ENCODE peak calls at places on chromosomes 6 and 20, in six cellular contexts. One of them, this sample, is unnamed.

GRCh38 chr6:43635387-43636311 is at the start of gene MAD2L1BP:
- DNase-seq in GM23338: peak
- DNase-seq in CD4-positive, CD25-positive, alpha-beta regulatory T cell: peak
- DNase-seq in AG04450: no peak
- DNase-seq in brain microvascular endothelial cell: peak
- DNase-seq in skeletal muscle cell: no peak
- DNase-seq in this sample: peak

GRCh38 chr6:121897337-121897760 is 461.9 kb downstream of the GJA1 start:
- DNase-seq in skeletal muscle cell: no peak
- DNase-seq in AG04450: no peak
- DNase-seq in GM23338: peak
- DNase-seq in CD4-positive, CD25-positive, alpha-beta regulatory T cell: no peak
- DNase-seq in brain microvascular endothelial cell: no peak
- DNase-seq in this sample: no peak

GRCh38 chr6:11410539-11411307 is 126.8 kb upstream of the TMEM170B start:
- DNase-seq in GM23338: no peak
- DNase-seq in brain microvascular endothelial cell: no peak
- DNase-seq in CD4-positive, CD25-positive, alpha-beta regulatory T cell: no peak
- DNase-seq in skeletal muscle cell: no peak
- DNase-seq in AG04450: no peak
- DNase-seq in this sample: no peak

GRCh38 chr6:119830494-119831295 is 481.1 kb upstream of the MAN1A1 start:
- DNase-seq in skeletal muscle cell: no peak
- DNase-seq in brain microvascular endothelial cell: no peak
- DNase-seq in AG04450: no peak
- DNase-seq in GM23338: no peak
- DNase-seq in CD4-positive, CD25-positive, alpha-beta regulatory T cell: no peak
- DNase-seq in this sample: no peak

GRCh38 chr6:158805698-158806373 is 13.3 kb downstream of the EZR start:
- DNase-seq in brain microvascular endothelial cell: no peak
- DNase-seq in GM23338: no peak
- DNase-seq in CD4-positive, CD25-positive, alpha-beta regulatory T cell: no peak
- DNase-seq in skeletal muscle cell: no peak
- DNase-seq in AG04450: no peak
- DNase-seq in this sample: no peak

GRCh38 chr6:166162599-166163342 is 4.9 kb downstream of the TBXT start:
- DNase-seq in AG04450: no peak
- DNase-seq in GM23338: no peak
- DNase-seq in brain microvascular endothelial cell: no peak
- DNase-seq in CD4-positive, CD25-positive, alpha-beta regulatory T cell: no peak
- DNase-seq in skeletal muscle cell: no peak
- DNase-seq in this sample: no peak

GRCh38 chr6:141848029-141848890 is 284.5 kb upstream of the GJE1 start:
- DNase-seq in skeletal muscle cell: no peak
- DNase-seq in CD4-positive, CD25-positive, alpha-beta regulatory T cell: peak
- DNase-seq in AG04450: no peak
- DNase-seq in GM23338: no peak
- DNase-seq in brain microvascular endothelial cell: no peak
- DNase-seq in this sample: no peak

GRCh38 chr20:32702706-32703425 is 29.1 kb upstream of the C20orf203 start:
- DNase-seq in GM23338: no peak
- DNase-seq in CD4-positive, CD25-positive, alpha-beta regulatory T cell: no peak
- DNase-seq in brain microvascular endothelial cell: no peak
- DNase-seq in AG04450: no peak
- DNase-seq in skeletal muscle cell: no peak
- DNase-seq in this sample: no peak

GRCh38 chr6:130381459-130382380 is 15.9 kb downstream of the TMEM200A start:
- DNase-seq in brain microvascular endothelial cell: no peak
- DNase-seq in skeletal muscle cell: no peak
- DNase-seq in GM23338: no peak
- DNase-seq in CD4-positive, CD25-positive, alpha-beta regulatory T cell: no peak
- DNase-seq in AG04450: no peak
- DNase-seq in this sample: peak

GRCh38 chr20:2751868-2752630 is 48.4 kb downstream of the CPXM1 start:
- DNase-seq in brain microvascular endothelial cell: no peak
- DNase-seq in GM23338: no peak
- DNase-seq in skeletal muscle cell: no peak
- DNase-seq in CD4-positive, CD25-positive, alpha-beta regulatory T cell: peak
- DNase-seq in AG04450: no peak
- DNase-seq in this sample: no peak

GRCh38 chr20:2749951-2750342 is 50.5 kb downstream of the CPXM1 start:
- DNase-seq in AG04450: no peak
- DNase-seq in skeletal muscle cell: no peak
- DNase-seq in CD4-positive, CD25-positive, alpha-beta regulatory T cell: no peak
- DNase-seq in brain microvascular endothelial cell: no peak
- DNase-seq in GM23338: peak
- DNase-seq in this sample: no peak

GRCh38 chr20:2751347-2751867 is 49.0 kb downstream of the CPXM1 start:
- DNase-seq in brain microvascular endothelial cell: no peak
- DNase-seq in GM23338: no peak
- DNase-seq in skeletal muscle cell: no peak
- DNase-seq in AG04450: no peak
- DNase-seq in CD4-positive, CD25-positive, alpha-beta regulatory T cell: no peak
- DNase-seq in this sample: no peak

GRCh38 chr20:2749343-2749950 is 51.0 kb downstream of the CPXM1 start:
- DNase-seq in GM23338: no peak
- DNase-seq in skeletal muscle cell: no peak
- DNase-seq in AG04450: no peak
- DNase-seq in brain microvascular endothelial cell: no peak
- DNase-seq in CD4-positive, CD25-positive, alpha-beta regulatory T cell: no peak
- DNase-seq in this sample: no peak

GRCh38 chr20:2750343-2751251 is 49.8 kb downstream of the CPXM1 start:
- DNase-seq in CD4-positive, CD25-positive, alpha-beta regulatory T cell: no peak
- DNase-seq in GM23338: peak
- DNase-seq in brain microvascular endothelial cell: peak
- DNase-seq in skeletal muscle cell: no peak
- DNase-seq in AG04450: no peak
- DNase-seq in this sample: no peak
- H3K4me3 ChIP-seq in CD4-positive, CD25-positive, alpha-beta regulatory T cell: peak
- H3K4me3 ChIP-seq in GM23338: peak
- H3K4me3 ChIP-seq in brain microvascular endothelial cell: no peak
- H3K4me3 ChIP-seq in skeletal muscle cell: no peak
- H3K4me3 ChIP-seq in AG04450: no peak
- H3K4me3 ChIP-seq in this sample: no peak

GRCh38 chr6:55918639-55919038 is 43.2 kb upstream of the BMP5 start:
- DNase-seq in skeletal muscle cell: peak
- DNase-seq in AG04450: no peak
- DNase-seq in brain microvascular endothelial cell: peak
- DNase-seq in GM23338: no peak
- DNase-seq in CD4-positive, CD25-positive, alpha-beta regulatory T cell: no peak
- DNase-seq in this sample: no peak

GRCh38 chr6:55916188-55916587 is 40.8 kb upstream of the BMP5 start:
- DNase-seq in brain microvascular endothelial cell: peak
- DNase-seq in AG04450: no peak
- DNase-seq in skeletal muscle cell: no peak
- DNase-seq in GM23338: no peak
- DNase-seq in CD4-positive, CD25-positive, alpha-beta regulatory T cell: no peak
- DNase-seq in this sample: no peak

GRCh38 chr6:55913213-55914195 is 38.1 kb upstream of the BMP5 start:
- DNase-seq in GM23338: peak
- DNase-seq in skeletal muscle cell: no peak
- DNase-seq in AG04450: no peak
- DNase-seq in brain microvascular endothelial cell: no peak
- DNase-seq in CD4-positive, CD25-positive, alpha-beta regulatory T cell: no peak
- DNase-seq in this sample: no peak

GRCh38 chr6:55919909-55920308 is 44.5 kb upstream of the BMP5 start:
- DNase-seq in brain microvascular endothelial cell: no peak
- DNase-seq in GM23338: no peak
- DNase-seq in CD4-positive, CD25-positive, alpha-beta regulatory T cell: no peak
- DNase-seq in AG04450: no peak
- DNase-seq in skeletal muscle cell: no peak
- DNase-seq in this sample: no peak

GRCh38 chr6:55917756-55918415 is 42.5 kb upstream of the BMP5 start:
- DNase-seq in CD4-positive, CD25-positive, alpha-beta regulatory T cell: no peak
- DNase-seq in skeletal muscle cell: no peak
- DNase-seq in GM23338: no peak
- DNase-seq in AG04450: no peak
- DNase-seq in brain microvascular endothelial cell: no peak
- DNase-seq in this sample: no peak
- H3K4me3 ChIP-seq in CD4-positive, CD25-positive, alpha-beta regulatory T cell: no peak
- H3K4me3 ChIP-seq in skeletal muscle cell: no peak
- H3K4me3 ChIP-seq in GM23338: no peak
- H3K4me3 ChIP-seq in AG04450: no peak
- H3K4me3 ChIP-seq in brain microvascular endothelial cell: no peak
- H3K4me3 ChIP-seq in this sample: no peak

GRCh38 chr20:47283411-47283810 is 73.1 kb downstream of the ZMYND8 start:
- DNase-seq in skeletal muscle cell: no peak
- DNase-seq in GM23338: no peak
- DNase-seq in CD4-positive, CD25-positive, alpha-beta regulatory T cell: no peak
- DNase-seq in brain microvascular endothelial cell: no peak
- DNase-seq in AG04450: no peak
- DNase-seq in this sample: no peak

GRCh38 chr20:47280228-47280627 is 76.3 kb downstream of the ZMYND8 start:
- DNase-seq in brain microvascular endothelial cell: no peak
- DNase-seq in skeletal muscle cell: no peak
- DNase-seq in GM23338: no peak
- DNase-seq in AG04450: no peak
- DNase-seq in CD4-positive, CD25-positive, alpha-beta regulatory T cell: no peak
- DNase-seq in this sample: no peak

GRCh38 chr20:47282864-47283263 is 73.6 kb downstream of the ZMYND8 start:
- DNase-seq in brain microvascular endothelial cell: no peak
- DNase-seq in GM23338: no peak
- DNase-seq in CD4-positive, CD25-positive, alpha-beta regulatory T cell: no peak
- DNase-seq in skeletal muscle cell: no peak
- DNase-seq in AG04450: no peak
- DNase-seq in this sample: no peak

GRCh38 chr20:47280668-47281067 is 75.8 kb downstream of the ZMYND8 start:
- DNase-seq in skeletal muscle cell: no peak
- DNase-seq in GM23338: no peak
- DNase-seq in AG04450: no peak
- DNase-seq in CD4-positive, CD25-positive, alpha-beta regulatory T cell: no peak
- DNase-seq in brain microvascular endothelial cell: no peak
- DNase-seq in this sample: no peak

DNA sequence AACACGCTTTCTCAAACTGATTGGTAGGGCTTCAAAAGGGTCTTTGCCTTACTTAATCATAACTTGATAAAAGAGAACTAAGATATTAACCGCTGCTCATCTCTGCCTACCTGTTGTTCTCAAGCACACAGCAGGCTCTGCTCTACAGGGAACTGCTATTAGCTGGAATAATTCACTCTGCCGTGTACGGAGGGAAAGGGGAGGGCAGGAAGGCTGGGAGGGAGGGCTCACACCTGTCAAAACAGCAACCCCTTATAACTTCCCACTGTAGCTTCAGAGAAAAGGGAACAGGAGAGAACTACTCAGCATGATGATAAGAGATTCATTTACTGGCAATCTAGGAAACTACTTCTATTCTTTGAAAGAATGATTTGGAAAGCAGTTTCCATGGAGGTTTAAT is 75.1 kb downstream of the ZMYND8 start:
- DNase-seq in CD4-positive, CD25-positive, alpha-beta regulatory T cell: no peak
- DNase-seq in skeletal muscle cell: no peak
- DNase-seq in brain microvascular endothelial cell: no peak
- DNase-seq in GM23338: no peak
- DNase-seq in AG04450: no peak
- DNase-seq in this sample: no peak
- H3K4me3 ChIP-seq in CD4-positive, CD25-positive, alpha-beta regulatory T cell: no peak
- H3K4me3 ChIP-seq in skeletal muscle cell: no peak
- H3K4me3 ChIP-seq in brain microvascular endothelial cell: no peak
- H3K4me3 ChIP-seq in GM23338: no peak
- H3K4me3 ChIP-seq in AG04450: no peak
- H3K4me3 ChIP-seq in this sample: no peak

DNA sequence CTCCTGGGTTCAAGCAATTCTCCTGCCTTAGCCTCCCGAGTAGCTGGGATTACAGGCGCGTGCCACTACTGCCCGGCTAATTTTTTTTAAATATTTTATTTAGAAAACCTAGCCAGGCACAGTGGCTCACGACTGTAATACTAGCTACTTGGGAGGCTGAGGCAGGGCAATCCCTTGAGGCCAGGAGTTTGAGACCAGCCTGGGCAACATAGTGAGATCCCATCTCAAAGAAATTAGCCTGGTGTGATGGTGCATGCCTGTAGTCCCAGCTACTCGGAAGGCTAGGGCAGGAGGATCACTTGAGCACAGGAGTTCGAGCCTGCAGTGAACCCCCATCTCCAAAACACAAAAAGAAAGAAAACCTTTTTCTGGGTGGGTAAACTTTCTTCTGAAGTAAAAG is 2.4 kb downstream of the SLC44A4 start:
- DNase-seq in CD4-positive, CD25-positive, alpha-beta regulatory T cell: no peak
- DNase-seq in brain microvascular endothelial cell: no peak
- DNase-seq in skeletal muscle cell: no peak
- DNase-seq in AG04450: no peak
- DNase-seq in GM23338: no peak
- DNase-seq in this sample: no peak
- H3K4me3 ChIP-seq in CD4-positive, CD25-positive, alpha-beta regulatory T cell: no peak
- H3K4me3 ChIP-seq in brain microvascular endothelial cell: no peak
- H3K4me3 ChIP-seq in skeletal muscle cell: no peak
- H3K4me3 ChIP-seq in AG04450: no peak
- H3K4me3 ChIP-seq in GM23338: no peak
- H3K4me3 ChIP-seq in this sample: no peak

DNA sequence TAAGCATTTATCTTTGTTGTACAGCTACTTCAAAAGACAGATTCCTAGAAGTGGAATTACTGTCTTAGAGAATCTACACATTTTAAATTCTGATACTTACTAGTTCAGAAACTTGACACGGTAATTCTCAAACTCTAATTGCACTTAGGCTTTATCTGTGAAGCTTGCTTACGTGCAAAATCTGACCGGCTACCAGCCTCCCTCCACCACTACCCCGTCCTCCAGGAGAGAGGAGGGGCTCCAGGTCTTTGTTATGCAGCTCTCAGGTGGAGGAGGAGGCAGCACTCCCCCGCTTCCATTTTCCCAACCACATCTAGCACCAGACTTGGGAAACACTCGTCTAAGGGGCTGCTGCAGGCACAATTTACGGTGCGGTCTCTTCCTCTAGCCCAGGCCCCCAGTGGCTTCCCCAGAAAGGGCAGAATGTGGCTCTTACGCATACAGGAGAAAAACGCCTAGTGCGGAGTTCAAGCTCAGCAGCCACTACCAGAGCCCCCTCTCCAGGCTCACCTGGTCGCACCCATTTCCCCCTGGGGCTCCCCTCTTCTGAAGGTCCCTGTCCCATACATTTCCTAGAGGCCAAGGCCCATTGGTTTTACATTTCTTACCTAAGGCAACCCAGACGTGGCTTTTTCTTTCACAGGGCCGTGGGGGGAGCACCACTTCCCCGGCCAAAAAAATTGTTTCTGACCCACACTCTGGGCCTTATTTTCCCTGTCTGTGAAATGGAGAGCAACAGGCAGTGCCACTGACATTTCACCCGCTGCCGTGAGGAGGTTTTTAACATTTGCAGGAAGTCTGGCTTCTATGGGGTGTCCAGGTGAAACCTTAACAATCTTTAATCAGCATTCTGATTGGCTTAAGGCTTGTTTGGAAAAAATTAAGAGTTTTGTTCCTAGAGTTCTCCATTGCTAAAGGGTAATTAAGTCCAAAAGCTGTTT is 1.6 kb upstream of the TGIF2 start:
- DNase-seq in CD4-positive, CD25-positive, alpha-beta regulatory T cell: no peak
- DNase-seq in AG04450: no peak
- DNase-seq in GM23338: peak
- DNase-seq in skeletal muscle cell: no peak
- DNase-seq in brain microvascular endothelial cell: no peak
- DNase-seq in this sample: no peak
- H3K4me3 ChIP-seq in CD4-positive, CD25-positive, alpha-beta regulatory T cell: no peak
- H3K4me3 ChIP-seq in AG04450: no peak
- H3K4me3 ChIP-seq in GM23338: peak
- H3K4me3 ChIP-seq in skeletal muscle cell: no peak
- H3K4me3 ChIP-seq in brain microvascular endothelial cell: no peak
- H3K4me3 ChIP-seq in this sample: peak